ENCODE peak calls at places on chromosome 20, in five cellular contexts. One of them, this sample, is unnamed.

GRCh38 chr20:20369353-20370086 is 1.6 kb downstream of the INSM1 start:
- DNase-seq in skeletal muscle cell: no peak
- DNase-seq in left lung: no peak
- DNase-seq in NCI-H2029: peak; percentile 58
- DNase-seq in left colon: no peak
- DNase-seq in this sample: peak; percentile 13

GRCh38 chr20:19288636-19289035 is 76.2 kb downstream of the SLC24A3 start:
- DNase-seq in left colon: no peak
- DNase-seq in NCI-H2029: no peak
- DNase-seq in skeletal muscle cell: no peak
- DNase-seq in left lung: no peak
- DNase-seq in this sample: no peak

GRCh38 chr20:53581444-53582311 is 12.0 kb downstream of the ZNF217 start:
- DNase-seq in left colon: peak; percentile 44
- DNase-seq in left lung: no peak
- DNase-seq in NCI-H2029: no peak
- DNase-seq in skeletal muscle cell: no peak
- DNase-seq in this sample: no peak

GRCh38 chr20:3192226-3193015 is 12.1 kb downstream of the DDRGK1 start:
- DNase-seq in skeletal muscle cell: no peak
- DNase-seq in left lung: no peak
- DNase-seq in left colon: no peak
- DNase-seq in NCI-H2029: no peak
- DNase-seq in this sample: no peak

GRCh38 chr20:4782373-4782772 is 60.7 kb downstream of the PRND start:
- DNase-seq in left lung: no peak
- DNase-seq in skeletal muscle cell: no peak
- DNase-seq in NCI-H2029: peak; percentile 10
- DNase-seq in left colon: no peak
- DNase-seq in this sample: no peak

GRCh38 chr20:18180815-18181214 is 43.2 kb downstream of the KAT14 start:
- DNase-seq in left colon: no peak
- DNase-seq in left lung: no peak
- DNase-seq in skeletal muscle cell: no peak
- DNase-seq in NCI-H2029: no peak
- DNase-seq in this sample: no peak

GRCh38 chr20:62246872-62247652 is 8.7 kb downstream of the OSBPL2 start:
- DNase-seq in left lung: no peak
- DNase-seq in NCI-H2029: peak; percentile 56
- DNase-seq in skeletal muscle cell: no peak
- DNase-seq in left colon: no peak
- DNase-seq in this sample: peak; percentile 87

GRCh38 chr20:16128538-16129106 is 444.6 kb downstream of the KIF16B start:
- DNase-seq in left colon: no peak
- DNase-seq in left lung: no peak
- DNase-seq in NCI-H2029: no peak
- DNase-seq in skeletal muscle cell: no peak
- DNase-seq in this sample: no peak

GRCh38 chr20:37686762-37687477 is 6.9 kb upstream of the CTNNBL1 start:
- DNase-seq in left colon: no peak
- DNase-seq in NCI-H2029: no peak
- DNase-seq in left lung: no peak
- DNase-seq in skeletal muscle cell: no peak
- DNase-seq in this sample: no peak

GRCh38 chr20:45433316-45433715 is 17.4 kb downstream of the PIGT start:
- DNase-seq in NCI-H2029: no peak
- DNase-seq in skeletal muscle cell: peak; percentile 8
- DNase-seq in left colon: no peak
- DNase-seq in left lung: no peak
- DNase-seq in this sample: peak; percentile 97

GRCh38 chr20:39876974-39877615 is 811.9 kb downstream of the MAFB start:
- DNase-seq in NCI-H2029: peak; percentile 66
- DNase-seq in left colon: no peak
- DNase-seq in left lung: no peak
- DNase-seq in skeletal muscle cell: no peak
- DNase-seq in this sample: no peak

GRCh38 chr20:32634041-32634805 is 39.5 kb downstream of the C20orf203 start:
- DNase-seq in skeletal muscle cell: no peak
- DNase-seq in left lung: no peak
- DNase-seq in NCI-H2029: no peak
- DNase-seq in left colon: no peak
- DNase-seq in this sample: no peak

GRCh38 chr20:39112196-39112743 is 150.1 kb downstream of the DHX35 start:
- DNase-seq in NCI-H2029: peak; percentile 55
- DNase-seq in left colon: no peak
- DNase-seq in skeletal muscle cell: no peak
- DNase-seq in left lung: no peak
- DNase-seq in this sample: peak; percentile 40

GRCh38 chr20:16445482-16445881 is 127.8 kb downstream of the KIF16B start:
- DNase-seq in skeletal muscle cell: no peak
- DNase-seq in NCI-H2029: no peak
- DNase-seq in left colon: no peak
- DNase-seq in left lung: no peak
- DNase-seq in this sample: no peak

GRCh38 chr20:58222446-58222845 is 6.0 kb downstream of the ANKRD60 start:
- DNase-seq in left colon: no peak
- DNase-seq in left lung: no peak
- DNase-seq in skeletal muscle cell: no peak
- DNase-seq in NCI-H2029: no peak
- DNase-seq in this sample: no peak

GRCh38 chr20:62595491-62595890 is 46.8 kb upstream of the SLCO4A1 start:
- DNase-seq in skeletal muscle cell: no peak
- DNase-seq in NCI-H2029: no peak
- DNase-seq in left colon: peak; percentile 62
- DNase-seq in left lung: no peak
- DNase-seq in this sample: no peak

GRCh38 chr20:37994512-37994911 is 38.7 kb downstream of the TTI1 start:
- DNase-seq in skeletal muscle cell: peak; percentile 37
- DNase-seq in left colon: no peak
- DNase-seq in NCI-H2029: no peak
- DNase-seq in left lung: peak; percentile 63
- DNase-seq in this sample: no peak

GRCh38 chr20:53210041-53210440 is 237.9 kb downstream of the TSHZ2 start:
- DNase-seq in left lung: no peak
- DNase-seq in skeletal muscle cell: no peak
- DNase-seq in left colon: no peak
- DNase-seq in NCI-H2029: no peak
- DNase-seq in this sample: no peak

GRCh38 chr20:36128463-36129176 is 25.9 kb upstream of the EPB41L1 start:
- DNase-seq in NCI-H2029: no peak
- DNase-seq in left lung: no peak
- DNase-seq in skeletal muscle cell: no peak
- DNase-seq in left colon: no peak
- DNase-seq in this sample: no peak

GRCh38 chr20:58069207-58069606 is 159.2 kb downstream of the ANKRD60 start:
- DNase-seq in NCI-H2029: no peak
- DNase-seq in skeletal muscle cell: no peak
- DNase-seq in left lung: no peak
- DNase-seq in left colon: no peak
- DNase-seq in this sample: no peak

GRCh38 chr20:8933391-8933807 is 135.5 kb upstream of the PLCB4 start:
- DNase-seq in NCI-H2029: no peak
- DNase-seq in left colon: no peak
- DNase-seq in left lung: no peak
- DNase-seq in skeletal muscle cell: no peak
- DNase-seq in this sample: no peak

GRCh38 chr20:21272279-21272678 is 30.9 kb upstream of the XRN2 start:
- DNase-seq in left colon: no peak
- DNase-seq in NCI-H2029: no peak
- DNase-seq in skeletal muscle cell: no peak
- DNase-seq in left lung: no peak
- DNase-seq in this sample: no peak

This sample was measured in dorsolateral prefrontal cortex.